ENCODE peak calls at places on chromosomes 6 and 20, in ten cellular contexts. R, M, H, Z, V, L, E, W, T and B are unnamed samples.

GRCh38 chr20:4950437-4950836 is 50.9 kb downstream of the SLC23A2 start:
- DNase-seq in T (no peak), L (no peak), M (no peak), V (no peak), W (no peak), R (no peak), E (no peak), Z (no peak), H (no peak), B (no peak)

GRCh38 chr6:42692151-42692911 is 30.1 kb downstream of the PRPH2 start:
- DNase-seq in R (no peak), L (no peak), E (no peak), M (no peak), Z (no peak), V (no peak), H (peak; percentile 40), W (no peak), T (no peak), B (no peak)

GRCh38 chr6:170152989-170153388 is 137.9 kb downstream of the DLL1 start:
- DNase-seq in E (peak; percentile 58), L (no peak), H (no peak), M (no peak), V (no peak), W (peak; percentile 85), R (no peak), Z (no peak), T (peak; percentile 72), B (peak; percentile 63)

GRCh38 chr6:62229231-62229630 is 56.8 kb downstream of the KHDRBS2 start:
- DNase-seq in H (no peak), Z (no peak), M (no peak), R (no peak), W (no peak), T (no peak), L (no peak), V (no peak), E (no peak), B (no peak)

GRCh38 chr20:56469077-56469449 is 636 bp downstream of the RTF2 start:
- DNase-seq in V (no peak), R (no peak), T (no peak), M (no peak), W (no peak), E (no peak), L (no peak), Z (no peak), H (no peak), B (no peak)

GRCh38 chr20:37773260-37773825 is 79.5 kb downstream of the CTNNBL1 start:
- DNase-seq in T (no peak), Z (no peak), R (no peak), V (no peak), E (no peak), W (no peak), L (no peak), H (no peak), M (no peak), B (no peak)

GRCh38 chr20:2890743-2891142 is 17.5 kb downstream of the PTPRA start:
- DNase-seq in R (no peak), H (no peak), Z (no peak), M (no peak), V (no peak), T (no peak), W (no peak), L (no peak), E (no peak), B (no peak)

GRCh38 chr6:34888874-34889555 is at the start of gene ANKS1A:
- DNase-seq in T (no peak), W (peak; percentile 94), V (peak; percentile 55), L (peak; percentile 86), E (peak; percentile 94), R (peak; percentile 92), H (no peak), Z (peak; percentile 21), M (peak; percentile 83), B (peak; percentile 94)